ENCODE peak calls at places on chromosomes 4 and X, in five cellular contexts. I is iris pigment epithelial cell; A is activated T-cell treated with anti-CD3 and anti-CD28 coated beads, Interleukin-2, amount 50 U/mL, for 72 hours; T is activated naive CD4-positive, alpha-beta T cell treated with anti-CD3 and anti-CD28 coated beads, Interleukin-2, amount 50 U/mL, for 72 hours; J is amygdala. Y is an unnamed sample.

GRCh38 chrX:115533485-115533884 is 27.5 kb upstream of the PLS3 start:
- DNase-seq in I (peak), A (no peak), T (no peak), J (no peak), Y (no peak)

GRCh38 chr4:3411676-3412075 is 30.1 kb upstream of the HGFAC start:
- DNase-seq in I (no peak), A (no peak), T (no peak), J (no peak), Y (no peak)

GRCh38 chr4:55947912-55948725 is 626 bp upstream of the CEP135 start:
- DNase-seq in I (peak), A (peak), T (peak), J (no peak), Y (no peak)

GRCh38 chr4:38562751-38563198 is 101.2 kb upstream of the KLF3 start:
- DNase-seq in I (peak), A (no peak), T (no peak), J (no peak), Y (peak)

GRCh38 chr4:8844976-8845690 is 26.5 kb downstream of the HMX1 start:
- DNase-seq in I (no peak), A (no peak), T (no peak), J (no peak), Y (no peak)

GRCh38 chr4:34720563-34720962 is 1523.8 kb downstream of the ARAP2 start:
- DNase-seq in I (peak), A (no peak), T (no peak), J (no peak), Y (no peak)

GRCh38 chr4:14864365-14864762 is 137.9 kb upstream of the CPEB2 start:
- DNase-seq in I (no peak), A (no peak), T (no peak), J (no peak), Y (no peak)

GRCh38 chrX:4831574-4831973 is 1118.1 kb upstream of the PRKX start:
- DNase-seq in I (no peak), A (no peak), T (no peak), J (no peak), Y (no peak)

Y was measured in upper lobe of left lung.